ENCODE peak calls at places on chromosomes 7 and 10, in six cellular contexts. G is ovary, Q is body of pancreas, T is sigmoid colon, I is breast epithelium, A is upper lobe of left lung. J is an unnamed sample. For H3K4me1, the result is how much of the 10 kb centered on the place peaks cover.

GRCh38 chr10:132696728-132697567 is 89.0 kb downstream of the NKX6-2 start:
- DNase-seq in G (no peak), Q (no peak), T (peak), I (no peak), A (peak), J (no peak)

GRCh38 chr7:89887489-89887888 is 266.8 kb upstream of the STEAP1 start:
- DNase-seq in G (no peak), Q (no peak), T (no peak), I (no peak), A (no peak), J (no peak)

GRCh38 chr10:59993931-59994330 is 87.6 kb upstream of the CCDC6 start:
- DNase-seq in G (no peak), Q (no peak), T (no peak), I (no peak), A (no peak), J (no peak)

GRCh38 chr7:129188892-129189660 is 643 bp downstream of the SMO start:
- DNase-seq in G (peak), Q (peak), T (peak), I (no peak), A (peak), J (no peak)

GRCh38 chr10:5643356-5643755 is 23.0 kb downstream of the ASB13 start:
- DNase-seq in G (no peak), Q (no peak), T (no peak), I (no peak), A (no peak), J (no peak)

GRCh38 chr7:919924-920341 is 34.5 kb downstream of the ADAP1 start:
- DNase-seq in G (peak), Q (peak), T (peak), I (no peak), A (no peak), J (peak)

GRCh38 chr7:126809188-126809587 is 443.6 kb downstream of the GRM8 start:
- DNase-seq in G (no peak), Q (no peak), T (no peak), I (no peak), A (no peak), J (no peak)

GRCh38 chr10:30821269-30821993 is 191.9 kb upstream of the LYZL2 start:
- DNase-seq in G (no peak), Q (no peak), T (no peak), I (no peak), A (no peak), J (no peak)

GRCh38 chr10:78331391-78331922 is 297.8 kb downstream of the RPS24 start:
- DNase-seq in G (peak), Q (peak), T (peak), I (no peak), A (no peak), J (no peak)

GRCh38 chr7:126605056-126605455 is 647.7 kb downstream of the GRM8 start:
- DNase-seq in G (no peak), Q (no peak), T (no peak), I (no peak), A (no peak), J (no peak)

GRCh38 chr10:16856567-16856966 is 39.3 kb upstream of the RSU1 start:
- DNase-seq in G (no peak), Q (no peak), T (no peak), I (no peak), A (no peak), J (no peak)

GRCh38 chr7:26182283-26182682 is 18.3 kb downstream of the HNRNPA2B1 start:
- DNase-seq in G (no peak), Q (peak), T (no peak), I (no peak), A (no peak), J (no peak)

GRCh38 chr7:108234981-108235450 is 104.9 kb upstream of the LAMB4 start:
- DNase-seq in G (no peak), Q (no peak), T (no peak), I (no peak), A (no peak), J (no peak)

GRCh38 chr7:118045629-118046028 is 138.3 kb upstream of the LSM8 start:
- DNase-seq in G (no peak), Q (no peak), T (no peak), I (no peak), A (no peak), J (no peak)

GRCh38 chr10:28722065-28722803 is 44.9 kb downstream of the BAMBI start:
- DNase-seq in G (peak), Q (peak), T (no peak), I (no peak), A (peak), J (no peak)

GRCh38 chr10:84424731-84425165 is 96.4 kb downstream of the CCSER2 start:
- DNase-seq in G (peak), Q (peak), T (peak), I (peak), A (no peak), J (peak)

GRCh38 chr10:73886625-73887024 is 12.3 kb upstream of the CAMK2G start:
- DNase-seq in G (no peak), Q (no peak), T (no peak), I (no peak), A (no peak), J (no peak)

GRCh38 chr7:23235688-23236280 is 10.8 kb upstream of the GPNMB start:
- DNase-seq in G (no peak), Q (no peak), T (peak), I (peak), A (no peak), J (peak)

GRCh38 chr7:56092789-56093531 is at the start of gene PHKG1:
- DNase-seq in G (peak), Q (peak), T (peak), I (peak), A (peak), J (peak)

GRCh38 chr10:133394064-133394663 is at the start of gene MTG1:
- DNase-seq in G (peak), Q (peak), T (peak), I (peak), A (peak), J (peak)

GRCh38 chr10:78473016-78473415 is 439.4 kb downstream of the RPS24 start:
- DNase-seq in G (no peak), Q (no peak), T (no peak), I (no peak), A (no peak), J (no peak)

GRCh38 chr10:47113907-47114500 is 186.0 kb upstream of the GDF10 start:
- DNase-seq in G (no peak), Q (no peak), T (no peak), I (no peak), A (no peak), J (no peak)
- TF ChIP-seq POLR2A in G (no peak), Q (no peak), T (no peak), I (no peak), A (no peak), J (no peak)

DNA sequence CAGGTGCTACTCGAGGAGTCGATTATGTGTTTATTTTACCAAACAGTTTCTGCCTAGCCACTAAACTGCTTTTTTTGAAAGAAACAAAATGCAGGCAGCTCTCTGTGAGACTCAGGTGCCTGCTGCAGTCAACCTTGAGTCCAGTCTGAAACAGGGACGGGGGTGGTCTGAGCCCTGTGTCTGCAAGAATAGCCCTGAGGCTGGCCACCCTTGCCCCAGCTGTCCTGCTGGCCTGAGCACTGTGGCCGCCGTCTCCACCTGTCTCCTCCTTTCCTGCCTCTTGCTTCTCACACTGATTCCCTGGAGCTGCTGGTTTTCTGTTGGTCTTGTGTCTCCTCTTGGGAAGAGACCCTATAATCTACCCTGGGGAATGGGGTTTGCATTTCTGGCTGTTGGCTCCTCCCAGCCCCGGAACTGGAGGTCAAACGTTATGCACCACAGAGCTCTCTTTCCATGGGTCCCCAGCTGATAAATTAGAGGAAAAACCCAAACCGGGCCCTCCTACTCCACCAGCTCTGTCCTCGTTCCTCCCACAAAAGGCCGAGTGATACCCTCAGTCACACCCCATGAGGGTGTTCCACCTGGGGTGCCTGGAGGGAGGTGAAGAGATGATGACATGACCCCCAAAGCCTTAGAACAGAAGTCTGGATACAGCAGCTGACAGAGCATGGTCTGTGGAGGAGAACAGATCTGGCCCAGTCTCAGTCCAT is 15.0 kb upstream of the SLC18A3 start:
- DNase-seq in G (no peak), Q (no peak), T (no peak), I (no peak), A (no peak), J (no peak)
- TF ChIP-seq CTCF in G (no peak), Q (no peak), T (no peak), I (no peak), A (no peak), J (no peak)

DNA sequence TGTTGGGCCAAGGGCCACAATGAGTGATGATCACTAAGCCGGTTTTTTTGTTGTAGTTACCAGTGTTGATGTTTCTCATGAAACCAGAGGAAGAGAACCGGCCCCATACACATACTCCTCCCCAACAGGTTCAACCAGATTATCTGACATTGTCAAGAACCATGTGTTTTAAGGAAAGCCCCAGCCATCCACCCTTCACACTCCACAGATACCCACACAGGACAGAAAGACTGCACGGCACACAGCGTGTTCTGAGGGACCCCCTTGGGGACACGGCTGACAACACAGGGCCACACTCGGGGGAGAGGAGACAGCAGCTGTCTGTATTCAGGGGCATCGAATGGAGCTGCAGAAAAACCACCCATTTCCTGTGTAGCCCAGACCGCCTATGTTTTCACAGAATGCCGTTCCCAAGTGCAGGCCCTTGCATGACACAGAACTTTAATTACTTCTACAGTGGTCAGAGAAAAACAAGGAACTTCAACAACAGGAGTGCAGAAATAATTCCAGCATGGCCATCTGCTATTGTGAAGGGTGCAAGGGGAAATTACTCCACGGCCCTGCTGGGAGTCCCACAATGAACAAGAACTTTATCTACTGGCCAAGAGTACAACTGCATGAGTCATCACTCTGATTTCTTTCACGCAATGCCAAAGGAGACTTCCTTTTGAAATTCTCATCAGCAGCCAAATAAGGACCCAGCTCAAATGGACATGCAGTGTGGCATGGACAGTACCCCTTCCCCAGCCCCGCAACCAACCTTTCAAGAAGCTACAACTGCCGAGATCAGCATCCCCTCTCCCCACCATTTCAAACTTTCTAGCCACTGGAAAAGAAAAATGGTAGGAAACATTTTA is 2.3 kb downstream of the KLF6 start:
- DNase-seq in G (peak), Q (peak), T (peak), I (peak), A (no peak), J (peak)
- H3K4me1 ChIP-seq in G (under half), Q (half or more), T (under half), I (under half), A (under half), J (under half)

DNA sequence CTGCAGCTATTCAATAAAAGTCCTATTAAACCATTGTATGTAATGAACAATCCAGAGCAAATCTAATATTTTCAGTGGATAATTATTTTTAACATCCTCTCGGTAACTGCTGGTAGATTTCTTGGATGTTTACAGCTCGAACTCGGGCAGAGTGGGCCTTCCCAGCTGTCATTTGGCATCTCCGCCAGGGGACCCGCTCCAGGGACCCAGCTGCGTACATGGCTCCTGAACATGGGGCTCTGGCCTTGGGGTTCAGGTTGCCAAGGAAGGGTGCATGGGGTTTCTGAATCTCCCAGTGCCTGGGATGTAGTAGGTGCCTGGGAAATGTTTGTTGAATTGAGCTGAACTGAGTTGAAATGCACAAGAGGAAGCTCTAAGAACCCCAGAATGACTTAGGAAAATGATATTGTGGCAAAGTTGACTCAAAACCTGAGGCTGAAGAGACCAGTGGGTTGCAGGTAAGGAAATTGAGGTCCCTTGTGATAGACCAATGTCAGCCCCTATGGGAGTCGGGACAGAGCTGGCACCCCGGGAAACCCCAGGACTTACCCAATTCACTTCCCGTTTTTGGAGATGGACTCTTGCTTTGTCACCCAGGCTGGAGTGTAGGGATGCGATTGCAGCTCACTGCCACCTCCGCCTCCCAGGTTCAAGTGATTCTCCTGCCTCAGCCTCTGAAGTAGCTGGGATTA is 228.4 kb downstream of the CUX1 start:
- DNase-seq in G (no peak), Q (no peak), T (no peak), I (no peak), A (no peak), J (no peak)
- TF ChIP-seq POLR2A in G (no peak), Q (no peak), T (no peak), I (no peak), A (no peak), J (no peak)

GRCh38 chr7:47771301-47771989 is 176.8 kb downstream of the PKD1L1 start:
- DNase-seq in G (no peak), Q (no peak), T (peak), I (no peak), A (no peak), J (no peak)
- TF ChIP-seq CTCF in G (no peak), Q (no peak), T (no peak), I (no peak), A (no peak), J (no peak)

DNA sequence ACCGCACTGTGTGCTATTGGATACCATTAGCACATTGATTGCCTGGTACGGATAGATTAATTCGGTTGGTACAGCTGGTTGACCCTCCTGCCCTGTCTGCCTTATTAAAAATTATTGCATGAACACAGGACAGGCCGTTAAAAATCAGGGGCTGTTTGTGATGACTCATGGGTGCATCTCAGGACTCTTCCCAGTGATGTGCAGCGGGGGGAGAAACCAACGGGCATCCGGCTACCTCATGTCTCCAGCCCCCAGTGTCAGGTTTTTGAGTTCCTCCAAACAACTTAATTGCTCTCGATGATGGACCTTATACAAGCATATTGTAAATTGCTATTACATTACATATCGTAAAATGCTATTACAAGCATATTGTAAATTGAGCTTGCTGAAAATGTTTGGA is 80.5 kb upstream of the BTBD16 start:
- DNase-seq in G (no peak), Q (no peak), T (no peak), I (no peak), A (no peak), J (no peak)
- H3K4me1 ChIP-seq in G (under half), Q (under half), T (under half), I (under half), A (under half), J (under half)

DNA sequence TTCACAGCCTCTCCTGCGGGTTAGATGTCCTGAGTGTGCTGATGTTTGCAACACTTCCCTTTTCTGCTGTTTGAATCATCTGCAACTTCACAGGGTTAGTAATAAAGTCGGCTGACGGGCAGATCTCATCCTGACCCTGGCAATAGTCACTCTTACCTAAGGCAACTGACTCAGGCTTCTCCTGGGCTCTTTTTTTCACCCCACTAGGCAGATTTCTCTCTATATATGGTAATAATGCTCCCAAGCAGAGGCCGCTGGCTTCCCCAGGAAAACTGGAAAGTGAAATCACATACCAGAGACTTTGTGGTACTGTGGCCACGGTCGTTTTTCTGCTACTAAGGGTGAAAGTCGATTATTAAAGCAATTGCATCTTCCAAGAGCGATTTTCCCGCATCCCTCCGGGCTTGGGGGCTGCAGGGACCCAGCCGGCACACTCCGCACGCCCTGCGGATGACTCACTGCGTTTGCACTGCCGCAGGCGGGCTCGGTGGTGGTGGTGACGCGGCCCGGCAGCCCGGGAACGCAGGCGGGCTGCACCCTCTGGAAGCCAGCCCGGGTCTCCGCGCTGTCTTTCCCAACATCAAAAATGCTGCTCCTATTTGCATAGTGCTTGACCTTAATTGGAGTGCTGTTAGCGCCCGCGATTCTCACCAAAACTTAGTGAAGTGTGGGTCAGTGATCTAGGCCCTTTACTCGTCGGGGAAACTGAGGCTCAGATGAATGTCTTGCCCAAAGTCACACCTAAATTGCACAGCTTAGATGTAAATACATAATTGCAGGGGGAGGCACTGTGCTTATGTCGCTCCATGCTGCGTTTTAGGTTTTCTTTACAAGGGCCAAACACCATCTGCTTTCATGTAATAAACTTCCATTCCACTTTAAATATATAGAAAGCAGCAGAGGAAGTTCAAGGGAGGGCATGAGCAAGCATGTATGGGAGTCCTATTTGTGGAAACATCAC is 47.6 kb upstream of the ITGB1 start:
- DNase-seq in G (peak), Q (peak), T (peak), I (peak), A (peak), J (peak)
- TF ChIP-seq POLR2A in G (no peak), Q (peak), T (peak), I (no peak), A (no peak), J (peak)

GRCh38 chr7:113120647-113121046 is 2.3 kb upstream of the SMIM30 start:
- DNase-seq in G (no peak), Q (no peak), T (no peak), I (no peak), A (no peak), J (no peak)
- TF ChIP-seq CTCF in G (no peak), Q (no peak), T (no peak), I (no peak), A (no peak), J (no peak)